ENCODE peak calls at places on chromosomes 2 and 18, in six cellular contexts. A, V, Y, H, C and O are unnamed samples.

GRCh38 chr2:45765847-45766254 is 114.4 kb downstream of the PRKCE start:
- DNase-seq in A (no peak), V (no peak), Y (no peak), H (no peak), C (no peak), O (no peak)

GRCh38 chr2:47179325-47179724 is 24.2 kb upstream of the STPG4 start:
- DNase-seq in A (no peak), V (no peak), Y (no peak), H (no peak), C (peak), O (no peak)

GRCh38 chr2:197152451-197153228 is 157.9 kb downstream of the ANKRD44 start:
- DNase-seq in A (no peak), V (no peak), Y (no peak), H (no peak), C (no peak), O (no peak)

GRCh38 chr2:46781468-46782189 is 134.0 kb downstream of the MCFD2 start:
- DNase-seq in A (no peak), V (no peak), Y (no peak), H (peak), C (no peak), O (no peak)

GRCh38 chr2:231308631-231309414 is 86.7 kb upstream of the B3GNT7 start:
- DNase-seq in A (no peak), V (no peak), Y (no peak), H (no peak), C (no peak), O (no peak)

GRCh38 chr18:8996771-8997432 is 105.6 kb upstream of the NDUFV2 start:
- DNase-seq in A (no peak), V (no peak), Y (no peak), H (no peak), C (no peak), O (no peak)

GRCh38 chr2:118686364-118686763 is 161.1 kb downstream of the EN1 start:
- DNase-seq in A (no peak), V (no peak), Y (no peak), H (no peak), C (no peak), O (no peak)

GRCh38 chr2:18690342-18690741 is 101.0 kb upstream of the NT5C1B start:
- DNase-seq in A (no peak), V (no peak), Y (no peak), H (no peak), C (no peak), O (no peak)

GRCh38 chr2:78780321-78780720 is 245.2 kb upstream of the REG3G start:
- DNase-seq in A (no peak), V (no peak), Y (peak), H (no peak), C (no peak), O (no peak)

GRCh38 chr2:170929686-170930050 is 615 bp downstream of the GORASP2 start:
- DNase-seq in A (peak), V (peak), Y (no peak), H (peak), C (peak), O (no peak)

GRCh38 chr2:218788529-218789237 is 6.7 kb downstream of the CYP27A1 start:
- DNase-seq in A (no peak), V (no peak), Y (no peak), H (no peak), C (no peak), O (no peak)

GRCh38 chr18:23244431-23244830 is 109.1 kb downstream of the CABLES1 start:
- DNase-seq in A (no peak), V (no peak), Y (no peak), H (no peak), C (no peak), O (no peak)

GRCh38 chr2:232890896-232891601 is 21.0 kb downstream of the SNORC start:
- DNase-seq in A (no peak), V (no peak), Y (no peak), H (no peak), C (peak), O (no peak)

GRCh38 chr2:224220581-224221255 is 181.2 kb downstream of the FAM124B start:
- DNase-seq in A (no peak), V (no peak), Y (no peak), H (no peak), C (no peak), O (no peak)

GRCh38 chr18:39701071-39701783 is 2135.6 kb upstream of the CELF4 start:
- DNase-seq in A (no peak), V (no peak), Y (no peak), H (no peak), C (no peak), O (no peak)

GRCh38 chr18:59704146-59704545 is 6.9 kb upstream of the CCBE1 start:
- DNase-seq in A (no peak), V (no peak), Y (no peak), H (no peak), C (no peak), O (no peak)

GRCh38 chr2:237564526-237565131 is 1.7 kb upstream of the PRLH start:
- DNase-seq in A (no peak), V (no peak), Y (no peak), H (no peak), C (no peak), O (no peak)

GRCh38 chr2:127564429-127565260 is 29.2 kb downstream of the MYO7B start:
- DNase-seq in A (no peak), V (no peak), Y (no peak), H (no peak), C (no peak), O (no peak)

GRCh38 chr2:406231-406630 is 118.3 kb upstream of the ALKAL2 start:
- DNase-seq in A (no peak), V (no peak), Y (no peak), H (no peak), C (no peak), O (no peak)

GRCh38 chr18:5756823-5757222 is 138.5 kb downstream of the TMEM200C start:
- DNase-seq in A (no peak), V (no peak), Y (no peak), H (no peak), C (no peak), O (no peak)

GRCh38 chr2:128378231-128379020 is 59.8 kb upstream of the HS6ST1 start:
- DNase-seq in A (no peak), V (no peak), Y (no peak), H (no peak), C (no peak), O (no peak)

GRCh38 chr2:213166109-213166508 is 14.7 kb upstream of the IKZF2 start:
- DNase-seq in A (no peak), V (no peak), Y (no peak), H (no peak), C (no peak), O (no peak)

GRCh38 chr18:62537946-62538345 is 15.1 kb downstream of the ZCCHC2 start:
- DNase-seq in A (no peak), V (no peak), Y (no peak), H (no peak), C (no peak), O (no peak)

GRCh38 chr18:22322251-22322691 is 95.4 kb downstream of the CTAGE1 start:
- DNase-seq in A (no peak), V (no peak), Y (no peak), H (no peak), C (no peak), O (no peak)

GRCh38 chr2:230956827-230957755 is 32.0 kb upstream of the GPR55 start:
- DNase-seq in A (peak), V (peak), Y (no peak), H (peak), C (peak), O (no peak)

GRCh38 chr18:36672437-36673344 is 156.1 kb downstream of the TPGS2 start:
- DNase-seq in A (no peak), V (no peak), Y (peak), H (no peak), C (no peak), O (no peak)

GRCh38 chr18:79211844-79212243 is 142.7 kb downstream of the ATP9B start:
- DNase-seq in A (no peak), V (no peak), Y (no peak), H (no peak), C (no peak), O (no peak)

GRCh38 chr2:28979576-28980366 is 1.3 kb upstream of the TOGARAM2 start:
- DNase-seq in A (no peak), V (no peak), Y (no peak), H (no peak), C (no peak), O (no peak)

GRCh38 chr2:183995632-183996031 is 602.7 kb upstream of the ZNF804A start:
- DNase-seq in A (no peak), V (no peak), Y (peak), H (no peak), C (no peak), O (no peak)

GRCh38 chr18:36195427-36196122 is 8.3 kb downstream of the MOCOS start:
- DNase-seq in A (no peak), V (no peak), Y (no peak), H (no peak), C (no peak), O (no peak)

GRCh38 chr2:68901199-68901515 is 30.0 kb upstream of the BMP10 start:
- DNase-seq in A (no peak), V (no peak), Y (no peak), H (no peak), C (no peak), O (no peak)